ENCODE peak calls at places on chromosome 1, in ten cellular contexts. W, R, G, C, X, A, J, E, H and P are unnamed samples.

GRCh38 chr1:154557939-154558609 is 388 bp downstream of the UBE2Q1 start:
- DNase-seq in W (no peak), R (peak), G (no peak), C (peak), X (no peak), A (no peak), J (peak), E (peak), H (peak), P (no peak)

GRCh38 chr1:219126267-219126862 is 47.3 kb upstream of the LYPLAL1 start:
- DNase-seq in W (no peak), R (no peak), G (no peak), C (no peak), X (no peak), A (no peak), J (peak), E (no peak), H (peak), P (no peak)

GRCh38 chr1:205355054-205355453 is 1.7 kb downstream of the KLHDC8A start:
- DNase-seq in W (no peak), R (no peak), G (no peak), C (no peak), X (no peak), A (no peak), J (peak), E (no peak), H (no peak), P (no peak)

GRCh38 chr1:88984553-88984945 is 7.9 kb downstream of the KYAT3 start:
- DNase-seq in W (no peak), R (no peak), G (no peak), C (no peak), X (no peak), A (no peak), J (no peak), E (no peak), H (no peak), P (no peak)

GRCh38 chr1:44031051-44031899 is at the start of gene SLC6A9:
- DNase-seq in W (peak), R (peak), G (no peak), C (peak), X (no peak), A (peak), J (peak), E (peak), H (peak), P (peak)

GRCh38 chr1:41381691-41382530 is 20.7 kb downstream of the FOXO6 start:
- DNase-seq in W (no peak), R (peak), G (no peak), C (peak), X (no peak), A (no peak), J (peak), E (peak), H (no peak), P (no peak)

GRCh38 chr1:147579532-147580199 is 38.4 kb downstream of the BCL9 start:
- DNase-seq in W (no peak), R (peak), G (no peak), C (peak), X (no peak), A (no peak), J (peak), E (no peak), H (no peak), P (no peak)

GRCh38 chr1:209715314-209715713 is 10.7 kb downstream of the HSD11B1 start:
- DNase-seq in W (no peak), R (no peak), G (no peak), C (no peak), X (no peak), A (no peak), J (no peak), E (no peak), H (no peak), P (no peak)

GRCh38 chr1:30294508-30294907 is 428.9 kb downstream of the MATN1 start:
- DNase-seq in W (no peak), R (no peak), G (no peak), C (no peak), X (no peak), A (no peak), J (no peak), E (no peak), H (no peak), P (no peak)

GRCh38 chr1:150683914-150684313 is 13.0 kb downstream of the GOLPH3L start:
- DNase-seq in W (no peak), R (no peak), G (no peak), C (no peak), X (no peak), A (no peak), J (no peak), E (no peak), H (no peak), P (no peak)

GRCh38 chr1:44832068-44832700 is 10.9 kb downstream of the PTCH2 start:
- DNase-seq in W (no peak), R (no peak), G (no peak), C (no peak), X (no peak), A (no peak), J (no peak), E (no peak), H (peak), P (no peak)

GRCh38 chr1:37513795-37514349 is 694 bp downstream of the MEAF6 start:
- DNase-seq in W (peak), R (peak), G (no peak), C (no peak), X (no peak), A (peak), J (no peak), E (peak), H (peak), P (no peak)

GRCh38 chr1:208000001-208000400 is 89.1 kb upstream of the CD34 start:
- DNase-seq in W (no peak), R (no peak), G (no peak), C (no peak), X (no peak), A (no peak), J (no peak), E (no peak), H (no peak), P (no peak)

GRCh38 chr1:201661823-201662213 is 122.9 kb downstream of the NAV1 start:
- DNase-seq in W (no peak), R (no peak), G (no peak), C (no peak), X (no peak), A (no peak), J (no peak), E (no peak), H (no peak), P (no peak)

GRCh38 chr1:8789314-8790214 is 27.9 kb downstream of the RERE start:
- DNase-seq in W (no peak), R (no peak), G (no peak), C (no peak), X (no peak), A (no peak), J (no peak), E (no peak), H (no peak), P (peak)

GRCh38 chr1:64514197-64514765 is 44.4 kb downstream of the CACHD1 start:
- DNase-seq in W (no peak), R (peak), G (no peak), C (no peak), X (no peak), A (no peak), J (peak), E (no peak), H (no peak), P (no peak)

GRCh38 chr1:25534389-25534788 is 9.0 kb upstream of the LDLRAP1 start:
- DNase-seq in W (no peak), R (no peak), G (no peak), C (no peak), X (no peak), A (no peak), J (no peak), E (no peak), H (no peak), P (no peak)

GRCh38 chr1:218315638-218316037 is 29.5 kb upstream of the TGFB2 start:
- DNase-seq in W (no peak), R (peak), G (no peak), C (no peak), X (no peak), A (no peak), J (no peak), E (no peak), H (no peak), P (no peak)

GRCh38 chr1:231643333-231644237 is 17.0 kb downstream of the DISC1 start:
- DNase-seq in W (no peak), R (no peak), G (no peak), C (no peak), X (no peak), A (no peak), J (no peak), E (no peak), H (no peak), P (no peak)

GRCh38 chr1:244732846-244733450 is 80.0 kb downstream of the DESI2 start:
- DNase-seq in W (no peak), R (no peak), G (no peak), C (no peak), X (no peak), A (no peak), J (no peak), E (no peak), H (no peak), P (no peak)

GRCh38 chr1:24283326-24284155 is 35.6 kb upstream of the GRHL3 start:
- DNase-seq in W (no peak), R (no peak), G (no peak), C (no peak), X (no peak), A (no peak), J (peak), E (no peak), H (no peak), P (no peak)

GRCh38 chr1:210937846-210938245 is 196.1 kb downstream of the KCNH1 start:
- DNase-seq in W (no peak), R (no peak), G (no peak), C (no peak), X (no peak), A (no peak), J (no peak), E (no peak), H (no peak), P (no peak)